ENCODE peak calls at places on chromosomes 11 and 22, in four cellular contexts. J, H, X and V are unnamed samples.
A peak's percentile ranks its signal among the peaks of the same experiment; 100 is the strongest.

GRCh38 chr11:105900515-105901035 is 121.5 kb downstream of the MSANTD4 start:
- DNase-seq in J (no peak), H (no peak), X (no peak), V (no peak)

GRCh38 chr11:613369-613968 is 2.3 kb downstream of the IRF7 start:
- DNase-seq in J (peak; percentile 43), H (peak; percentile 84), X (peak; percentile 75), V (peak; percentile 86)

GRCh38 chr22:42596376-42596775 is 18.3 kb downstream of the POLDIP3 start:
- DNase-seq in J (no peak), H (no peak), X (no peak), V (no peak)

GRCh38 chr11:92376146-92376599 is 151.6 kb downstream of the FAT3 start:
- DNase-seq in J (no peak), H (no peak), X (no peak), V (no peak)

GRCh38 chr11:78941226-78941851 is 366.7 kb upstream of the NARS2 start:
- DNase-seq in J (no peak), H (no peak), X (no peak), V (no peak)

GRCh38 chr11:9747816-9748215 is 83.9 kb downstream of the SWAP70 start:
- DNase-seq in J (no peak), H (no peak), X (no peak), V (no peak)

GRCh38 chr11:21225860-21226259 is 556.5 kb downstream of the NELL1 start:
- DNase-seq in J (no peak), H (no peak), X (no peak), V (no peak)

GRCh38 chr11:125637840-125638239 is 12.9 kb downstream of the CHEK1 start:
- DNase-seq in J (no peak), H (no peak), X (no peak), V (no peak)

GRCh38 chr11:37504925-37505324 is 906.9 kb upstream of the RAG2 start:
- DNase-seq in J (peak; percentile 45), H (no peak), X (no peak), V (peak; percentile 95)